ENCODE peak calls at places on chromosomes 4 and X, in seven cellular contexts. A, N, M, W, Z, O and J are unnamed samples. For H3K4me1, the result is how much of the 10 kb centered on the place peaks cover.

GRCh38 chr4:99664703-99665102 is 7.1 kb upstream of the C4orf54 start:
- DNase-seq in O (no peak), M (no peak), N (no peak), W (no peak), Z (no peak), A (no peak), J (peak)

GRCh38 chr4:38384962-38385285 is 279.1 kb upstream of the KLF3 start:
- DNase-seq in M (no peak), N (no peak), W (no peak), Z (no peak), A (no peak), O (no peak), J (no peak)

GRCh38 chr4:52038109-52038912 is at the start of gene SGCB:
- DNase-seq in M (peak), W (peak), Z (peak), O (peak), A (peak), N (peak), J (peak)

GRCh38 chr4:8919651-8920288 is 48.1 kb upstream of the HMX1 start:
- DNase-seq in M (no peak), A (no peak), N (peak), Z (peak), O (no peak), W (no peak), J (no peak)

GRCh38 chr4:110666030-110666429 is 43.2 kb upstream of the PITX2 start:
- DNase-seq in N (no peak), O (no peak), M (no peak), Z (no peak), W (no peak), A (no peak), J (no peak)

GRCh38 chr4:48909697-48910096 is 3.1 kb upstream of the OCIAD2 start:
- DNase-seq in N (peak), W (no peak), Z (no peak), O (peak), M (peak), A (peak), J (peak)

GRCh38 chr4:113760094-113760851 is 1.3 kb downstream of the CAMK2D start:
- DNase-seq in M (peak), O (peak), N (peak), A (peak), W (peak), Z (no peak), J (peak)

GRCh38 chr4:1416051-1416947 is 10.1 kb upstream of the NKX1-1 start:
- DNase-seq in N (peak), M (no peak), O (no peak), W (peak), A (no peak), Z (no peak), J (no peak)

GRCh38 chr4:41851621-41852020 is 83.6 kb upstream of the TMEM33 start:
- DNase-seq in W (no peak), O (no peak), N (no peak), Z (no peak), A (no peak), M (no peak), J (no peak)

GRCh38 chrX:148958896-148959295 is 458.5 kb downstream of the AFF2 start:
- DNase-seq in N (no peak), O (no peak), M (no peak), W (no peak), A (no peak), Z (no peak), J (no peak)

GRCh38 chr4:67996127-67996526 is 32.8 kb upstream of the TMPRSS11A start:
- DNase-seq in O (no peak), Z (no peak), M (no peak), A (no peak), N (no peak), W (no peak), J (no peak)

GRCh38 chr4:189784651-189785050 is 156.0 kb upstream of the FRG1 start:
- DNase-seq in O (no peak), A (no peak), Z (no peak), W (no peak), N (no peak), M (no peak), J (no peak)

GRCh38 chr4:145557720-145558119 is 61.5 kb upstream of the MMAA start:
- DNase-seq in M (peak), A (peak), O (peak), W (no peak), N (peak), Z (peak), J (peak)

DNA sequence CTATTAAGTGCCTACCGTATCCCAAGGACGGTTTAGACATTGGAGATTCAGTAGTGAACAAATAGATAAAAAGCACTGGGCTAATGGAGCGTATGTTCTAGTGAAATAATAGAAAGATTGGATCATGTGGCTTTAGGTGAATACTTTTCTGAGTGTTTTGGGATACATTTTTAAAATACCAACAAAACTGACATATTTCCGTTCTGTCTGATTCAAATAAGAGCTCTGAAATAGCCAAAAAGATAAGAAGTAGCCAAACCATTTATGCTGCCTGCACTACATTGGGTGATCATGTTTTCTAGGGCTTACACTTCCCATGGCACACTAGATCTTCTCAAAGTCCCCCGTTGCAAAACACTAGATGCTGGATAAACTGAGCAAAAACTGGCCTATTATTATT is 14.2 kb downstream of the IGFBP7 start:
- DNase-seq in M (no peak), W (no peak), A (no peak), O (no peak), N (no peak), Z (no peak), J (no peak)
- H3K4me1 ChIP-seq in M (under half), W (half or more), A (under half), O (under half), N (half or more), Z (under half), J (under half)

GRCh38 chr4:2742081-2742822 is 13.9 kb downstream of the TNIP2 start:
- DNase-seq in Z (no peak), M (no peak), A (no peak), O (no peak), N (no peak), W (no peak), J (no peak)
- TF ChIP-seq POLR2A in Z (no peak), M (no peak), A (no peak), O (no peak), N (no peak), W (no peak), J (no peak)

GRCh38 chr4:92600638-92601037 is 296.9 kb downstream of the GRID2 start:
- DNase-seq in M (no peak), A (no peak), Z (no peak), N (no peak), O (no peak), W (no peak), J (no peak)

GRCh38 chr4:92599044-92599443 is 295.3 kb downstream of the GRID2 start:
- DNase-seq in W (no peak), N (no peak), A (no peak), M (no peak), Z (no peak), O (no peak), J (no peak)
- TF ChIP-seq CTCF in W (no peak), N (no peak), A (no peak), M (no peak), Z (no peak), O (no peak), J (no peak)

GRCh38 chr4:76977731-76978350 is 28.3 kb downstream of the SEPTIN11 start:
- DNase-seq in A (no peak), O (no peak), N (no peak), W (no peak), M (peak), Z (no peak), J (no peak)

GRCh38 chr4:76981649-76982048 is 32.1 kb downstream of the SEPTIN11 start:
- DNase-seq in W (no peak), M (peak), N (no peak), O (no peak), A (no peak), Z (no peak), J (no peak)

GRCh38 chr4:76980280-76980679 is 30.7 kb downstream of the SEPTIN11 start:
- DNase-seq in O (no peak), W (no peak), A (no peak), M (no peak), Z (no peak), N (no peak), J (no peak)

GRCh38 chr4:76977113-76977512 is 27.6 kb downstream of the SEPTIN11 start:
- DNase-seq in O (no peak), W (no peak), Z (no peak), M (no peak), A (no peak), N (no peak), J (no peak)

GRCh38 chr4:76979236-76979635 is 29.7 kb downstream of the SEPTIN11 start:
- DNase-seq in O (no peak), N (no peak), Z (no peak), M (no peak), W (no peak), A (no peak), J (no peak)
- H3K4me1 ChIP-seq in O (under half), N (half or more), Z (under half), M (under half), W (half or more), A (under half), J (under half)

DNA sequence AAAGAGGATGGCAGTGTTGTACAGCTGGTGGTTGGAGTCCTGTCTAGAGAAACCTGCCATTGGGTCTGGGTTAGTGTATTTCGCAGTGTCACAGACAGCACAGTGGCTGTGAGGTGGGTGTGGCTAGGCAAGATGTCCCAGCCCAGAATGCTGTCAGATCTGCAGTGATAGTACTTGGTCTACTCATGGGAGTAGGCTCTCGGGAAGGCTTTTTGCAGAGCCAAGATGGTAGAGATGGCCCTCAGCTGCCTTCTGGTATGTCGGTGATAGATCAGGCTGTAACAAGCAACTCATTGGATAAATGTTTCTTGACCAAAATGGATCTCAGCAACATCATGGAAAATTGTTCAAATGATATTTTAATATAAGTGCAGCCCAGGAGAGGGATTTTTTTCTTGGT is 84.3 kb upstream of the WDR1 start:
- DNase-seq in W (no peak), M (no peak), Z (peak), A (no peak), N (no peak), O (no peak), J (no peak)
- TF ChIP-seq POLR2A in W (no peak), M (no peak), Z (no peak), A (no peak), N (no peak), O (no peak), J (no peak)